ENCODE peak calls at places on chromosomes 3 and 15, in seven cellular contexts. G, U, A, F, Z, X and O are unnamed samples.

GRCh38 chr15:73987646-73988045 is 4.4 kb downstream of the STOML1 start:
- DNase-seq in A (no peak), F (no peak), U (no peak), G (no peak), Z (no peak), X (no peak), O (no peak)

GRCh38 chr3:113894927-113895326 is 52.9 kb upstream of the ZDHHC23 start:
- DNase-seq in A (no peak), F (no peak), G (no peak), U (no peak), Z (no peak), X (no peak), O (no peak)

GRCh38 chr15:73079570-73079969 is 27.3 kb downstream of the NEO1 start:
- DNase-seq in X (no peak), Z (peak; percentile 1), F (no peak), U (no peak), G (no peak), A (no peak), O (no peak)

GRCh38 chr3:158789592-158789991 is 12.3 kb upstream of the MFSD1 start:
- DNase-seq in F (peak; percentile 55), Z (peak; percentile 78), X (peak; percentile 38), G (peak; percentile 49), A (no peak), U (no peak), O (peak; percentile 16)

GRCh38 chr15:73983211-73983727 is 8.8 kb downstream of the STOML1 start:
- DNase-seq in U (peak; percentile 79), F (peak; percentile 87), X (no peak), A (no peak), Z (peak; percentile 83), G (peak; percentile 79), O (peak; percentile 97)

GRCh38 chr3:137121704-137122314 is 164.0 kb downstream of the IL20RB start:
- DNase-seq in Z (peak; percentile 63), A (peak; percentile 47), X (no peak), G (peak; percentile 13), F (peak; percentile 4), U (no peak), O (peak; percentile 26)

GRCh38 chr3:82143661-82144405 is 382.4 kb upstream of the GBE1 start:
- DNase-seq in A (no peak), G (no peak), F (no peak), X (no peak), Z (peak; percentile 15), U (no peak), O (no peak)

GRCh38 chr15:66591322-66591862 is 25.6 kb upstream of the LCTL start:
- DNase-seq in U (no peak), A (no peak), X (no peak), G (no peak), F (no peak), Z (no peak), O (no peak)